ENCODE peak calls at places on chromosomes 12 and 14, in six cellular contexts. V, W, R, U, O and P are unnamed samples.

GRCh38 chr14:39472078-39472477 is 39.8 kb upstream of the FBXO33 start:
- DNase-seq in V (no peak), W (no peak), R (no peak), U (no peak), O (no peak), P (no peak)

GRCh38 chr12:10242539-10242938 is 29.9 kb downstream of the GABARAPL1 start:
- DNase-seq in V (no peak), W (no peak), R (no peak), U (no peak), O (no peak), P (no peak)

GRCh38 chr12:113720629-113721028 is 245.5 kb downstream of the RBM19 start:
- DNase-seq in V (no peak), W (no peak), R (no peak), U (no peak), O (no peak), P (no peak)

GRCh38 chr12:45343269-45344051 is 127.6 kb downstream of the ANO6 start:
- DNase-seq in V (peak), W (no peak), R (no peak), U (no peak), O (no peak), P (no peak)

GRCh38 chr12:108906971-108907370 is 27.1 kb downstream of the DAO start:
- DNase-seq in V (no peak), W (no peak), R (no peak), U (no peak), O (no peak), P (no peak)

GRCh38 chr14:100719976-100720520 is 6.6 kb upstream of the DLK1 start:
- DNase-seq in V (no peak), W (no peak), R (no peak), U (no peak), O (no peak), P (no peak)

GRCh38 chr14:100117647-100118376 is 41.6 kb downstream of the DEGS2 start:
- DNase-seq in V (no peak), W (no peak), R (no peak), U (no peak), O (no peak), P (no peak)

GRCh38 chr14:92173668-92174067 is 51.9 kb downstream of the CPSF2 start:
- DNase-seq in V (no peak), W (no peak), R (peak), U (no peak), O (no peak), P (no peak)

GRCh38 chr14:24398943-24399801 is at the start of gene NYNRIN:
- DNase-seq in V (peak), W (no peak), R (no peak), U (no peak), O (no peak), P (no peak)

GRCh38 chr12:14962797-14963196 is 1.4 kb upstream of the ARHGDIB start:
- DNase-seq in V (no peak), W (no peak), R (no peak), U (no peak), O (no peak), P (no peak)

GRCh38 chr12:116204169-116204568 is 73.3 kb downstream of the MED13L start:
- DNase-seq in V (no peak), W (no peak), R (no peak), U (no peak), O (no peak), P (no peak)

GRCh38 chr14:47715330-47715729 is 39.9 kb upstream of the MDGA2 start:
- DNase-seq in V (no peak), W (no peak), R (no peak), U (no peak), O (no peak), P (no peak)

GRCh38 chr14:21308132-21308478 is 28.2 kb downstream of the RPGRIP1 start:
- DNase-seq in V (no peak), W (no peak), R (no peak), U (no peak), O (no peak), P (no peak)

GRCh38 chr14:65230287-65230728 is 128.0 kb upstream of the MAX start:
- DNase-seq in V (peak), W (peak), R (no peak), U (no peak), O (no peak), P (no peak)

GRCh38 chr14:61965030-61965745 is 203.0 kb downstream of the SNAPC1 start:
- DNase-seq in V (no peak), W (no peak), R (peak), U (no peak), O (no peak), P (peak)

GRCh38 chr12:110619534-110619953 is 5.6 kb downstream of the TCTN1 start:
- DNase-seq in V (no peak), W (no peak), R (no peak), U (no peak), O (no peak), P (no peak)